ENCODE peak calls at places on chromosomes 1 and 21, in five cellular contexts. H, S, Q, L and G are unnamed samples.

GRCh38 chr1:236425031-236425663 is 31.1 kb downstream of the EDARADD start:
- DNase-seq in H (peak), S (no peak), Q (no peak), L (no peak), G (no peak)

GRCh38 chr1:109625176-109625575 is 5.5 kb downstream of the AMPD2 start:
- DNase-seq in H (no peak), S (no peak), Q (no peak), L (no peak), G (no peak)

GRCh38 chr1:219092206-219092605 is 81.5 kb upstream of the LYPLAL1 start:
- DNase-seq in H (no peak), S (no peak), Q (no peak), L (no peak), G (no peak)

GRCh38 chr1:226457307-226457712 is 49.4 kb upstream of the PARP1 start:
- DNase-seq in H (no peak), S (no peak), Q (no peak), L (no peak), G (no peak)

GRCh38 chr1:234750922-234751595 is 141.1 kb upstream of the IRF2BP2 start:
- DNase-seq in H (no peak), S (peak), Q (no peak), L (peak), G (no peak)

GRCh38 chr1:229107972-229108371 is 162.9 kb upstream of the RAB4A start:
- DNase-seq in H (no peak), S (no peak), Q (no peak), L (no peak), G (no peak)

GRCh38 chr1:83606416-83606955 is 392.4 kb downstream of the TTLL7 start:
- DNase-seq in H (no peak), S (no peak), Q (no peak), L (no peak), G (no peak)

GRCh38 chr1:53458634-53459033 is 565 bp upstream of the DMRTB1 start:
- DNase-seq in H (no peak), S (no peak), Q (no peak), L (no peak), G (no peak)

GRCh38 chr1:82628887-82629286 is 828.2 kb downstream of the ADGRL2 start:
- DNase-seq in H (no peak), S (no peak), Q (no peak), L (no peak), G (no peak)

GRCh38 chr1:8818325-8818775 is 910 bp upstream of the RERE start:
- DNase-seq in H (no peak), S (peak), Q (peak), L (peak), G (no peak)

GRCh38 chr1:174953170-174953569 is 46.6 kb upstream of the CACYBP start:
- DNase-seq in H (no peak), S (no peak), Q (no peak), L (no peak), G (no peak)

GRCh38 chr1:150256549-150257341 is 829 bp upstream of the CA14 start:
- DNase-seq in H (no peak), S (no peak), Q (no peak), L (no peak), G (no peak)

GRCh38 chr1:160124709-160125478 is 9.3 kb downstream of the ATP1A2 start:
- DNase-seq in H (peak), S (peak), Q (no peak), L (no peak), G (peak)

GRCh38 chr21:46124083-46124925 is 26.4 kb downstream of the COL6A2 start:
- DNase-seq in H (no peak), S (peak), Q (peak), L (peak), G (no peak)

GRCh38 chr1:107879338-107879737 is 85.6 kb downstream of the VAV3 start:
- DNase-seq in H (no peak), S (no peak), Q (no peak), L (no peak), G (no peak)

GRCh38 chr1:116168277-116169032 is 57.3 kb downstream of the MAB21L3 start:
- DNase-seq in H (peak), S (peak), Q (peak), L (peak), G (peak)

GRCh38 chr1:83900530-83900929 is 98.4 kb downstream of the TTLL7 start:
- DNase-seq in H (no peak), S (no peak), Q (no peak), L (no peak), G (no peak)

GRCh38 chr1:7045897-7046296 is 260.6 kb downstream of the CAMTA1 start:
- DNase-seq in H (no peak), S (no peak), Q (no peak), L (no peak), G (no peak)

GRCh38 chr21:42156690-42157605 is 62.0 kb upstream of the ABCG1 start:
- DNase-seq in H (no peak), S (no peak), Q (peak), L (no peak), G (no peak)

GRCh38 chr1:164635074-164635783 is 76.2 kb downstream of the PBX1 start:
- DNase-seq in H (no peak), S (no peak), Q (no peak), L (no peak), G (no peak)

GRCh38 chr1:24906760-24907490 is 23.2 kb downstream of the RUNX3 start:
- DNase-seq in H (no peak), S (no peak), Q (peak), L (no peak), G (no peak)

GRCh38 chr1:64042331-64043100 is 160.9 kb upstream of the UBE2U start:
- DNase-seq in H (no peak), S (peak), Q (peak), L (peak), G (peak)

GRCh38 chr1:36166938-36167910 is 11.3 kb downstream of the MAP7D1 start:
- DNase-seq in H (no peak), S (no peak), Q (no peak), L (no peak), G (no peak)

GRCh38 chr1:40634901-40635655 is 30.4 kb downstream of the RIMS3 start:
- DNase-seq in H (no peak), S (no peak), Q (no peak), L (no peak), G (no peak)

GRCh38 chr1:221961532-221962292 is 219.8 kb upstream of the DUSP10 start:
- DNase-seq in H (no peak), S (peak), Q (no peak), L (no peak), G (peak)

GRCh38 chr1:233088613-233089012 is 138.2 kb downstream of the NTPCR start:
- DNase-seq in H (no peak), S (no peak), Q (no peak), L (no peak), G (no peak)

GRCh38 chr21:17759546-17760178 is 59.5 kb downstream of the C21orf91 start:
- DNase-seq in H (no peak), S (no peak), Q (no peak), L (no peak), G (no peak)

GRCh38 chr1:26761217-26761616 is 26.5 kb upstream of the PIGV start:
- DNase-seq in H (no peak), S (no peak), Q (no peak), L (no peak), G (no peak)

GRCh38 chr1:22117851-22118250 is 25.0 kb downstream of the WNT4 start:
- DNase-seq in H (no peak), S (no peak), Q (peak), L (peak), G (no peak)

GRCh38 chr21:45949928-45950739 is 31.4 kb upstream of the COL6A1 start:
- DNase-seq in H (no peak), S (no peak), Q (peak), L (no peak), G (no peak)

GRCh38 chr21:32455548-32455947 is 43.0 kb downstream of the EVA1C start:
- DNase-seq in H (no peak), S (no peak), Q (no peak), L (no peak), G (no peak)

DNA sequence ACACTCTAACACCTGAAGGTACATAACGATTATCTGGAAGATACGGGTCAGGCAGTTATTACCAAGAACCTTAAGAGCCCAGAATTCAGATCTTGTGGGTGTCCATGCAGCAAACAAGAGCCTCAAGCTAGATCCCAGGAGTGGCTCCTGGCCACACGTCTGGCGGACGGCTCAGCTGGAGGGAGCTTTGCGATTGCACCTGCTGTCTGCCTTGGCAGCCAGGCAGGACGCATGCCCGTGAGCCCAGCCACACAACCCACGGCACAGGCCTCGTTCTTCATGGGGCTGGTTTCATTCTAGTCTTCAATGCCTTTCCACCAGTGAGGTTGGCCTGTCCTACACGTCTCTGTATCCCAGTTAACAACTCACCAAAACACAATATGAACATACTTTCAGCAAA is 5.7 kb downstream of the CCNL2 start:
- DNase-seq in H (no peak), S (no peak), Q (no peak), L (no peak), G (no peak)
- TF ChIP-seq POLR2A in H (no peak), S (no peak), Q (no peak), L (no peak), G (no peak)

DNA sequence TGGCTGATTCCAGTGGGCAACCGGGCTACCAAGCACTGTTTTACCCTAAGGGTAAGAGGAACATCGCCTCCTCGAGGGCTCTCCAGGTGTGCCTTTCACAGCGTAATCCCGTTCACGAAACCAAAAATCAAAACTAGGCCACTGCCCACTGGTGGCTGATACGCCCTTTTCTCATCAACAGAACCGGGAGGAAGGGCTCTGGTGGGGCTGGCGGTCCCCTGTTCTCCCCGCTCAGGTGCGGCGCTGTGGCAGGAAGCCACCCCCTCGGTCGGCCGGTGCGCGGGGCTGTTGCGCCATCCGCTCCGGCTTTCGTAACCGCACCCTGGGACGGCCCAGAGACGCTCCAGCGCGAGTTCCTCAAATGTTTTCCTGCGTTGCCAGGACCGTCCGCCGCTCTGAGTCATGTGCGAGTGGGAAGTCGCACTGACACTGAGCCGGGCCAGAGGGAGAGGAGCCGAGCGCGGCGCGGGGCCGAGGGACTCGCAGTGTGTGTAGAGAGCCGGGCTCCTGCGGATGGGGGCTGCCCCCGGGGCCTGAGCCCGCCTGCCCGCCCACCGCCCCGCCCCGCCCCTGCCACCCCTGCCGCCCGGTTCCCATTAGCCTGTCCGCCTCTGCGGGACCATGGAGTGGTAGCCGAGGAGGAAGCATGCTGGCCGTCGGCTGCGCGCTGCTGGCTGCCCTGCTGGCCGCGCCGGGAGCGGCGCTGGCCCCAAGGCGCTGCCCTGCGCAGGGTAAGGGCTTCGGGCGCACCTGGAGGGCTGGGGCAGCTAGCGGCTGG is at the start of gene IL6R:
- DNase-seq in H (peak), S (peak), Q (peak), L (peak), G (peak)
- TF ChIP-seq POLR2A in H (peak), S (peak), Q (no peak), L (no peak), G (peak)

GRCh38 chr1:11880181-11880575 is 21.4 kb upstream of the NPPB start:
- DNase-seq in H (no peak), S (no peak), Q (no peak), L (no peak), G (no peak)

GRCh38 chr1:11881749-11882441 is 23.1 kb upstream of the NPPB start:
- DNase-seq in H (no peak), S (no peak), Q (no peak), L (no peak), G (no peak)

GRCh38 chr1:11885922-11886321 is 27.2 kb upstream of the NPPB start:
- DNase-seq in H (no peak), S (no peak), Q (no peak), L (no peak), G (no peak)

GRCh38 chr1:11880911-11881748 is 22.4 kb upstream of the NPPB start:
- DNase-seq in H (no peak), S (no peak), Q (no peak), L (no peak), G (no peak)

DNA sequence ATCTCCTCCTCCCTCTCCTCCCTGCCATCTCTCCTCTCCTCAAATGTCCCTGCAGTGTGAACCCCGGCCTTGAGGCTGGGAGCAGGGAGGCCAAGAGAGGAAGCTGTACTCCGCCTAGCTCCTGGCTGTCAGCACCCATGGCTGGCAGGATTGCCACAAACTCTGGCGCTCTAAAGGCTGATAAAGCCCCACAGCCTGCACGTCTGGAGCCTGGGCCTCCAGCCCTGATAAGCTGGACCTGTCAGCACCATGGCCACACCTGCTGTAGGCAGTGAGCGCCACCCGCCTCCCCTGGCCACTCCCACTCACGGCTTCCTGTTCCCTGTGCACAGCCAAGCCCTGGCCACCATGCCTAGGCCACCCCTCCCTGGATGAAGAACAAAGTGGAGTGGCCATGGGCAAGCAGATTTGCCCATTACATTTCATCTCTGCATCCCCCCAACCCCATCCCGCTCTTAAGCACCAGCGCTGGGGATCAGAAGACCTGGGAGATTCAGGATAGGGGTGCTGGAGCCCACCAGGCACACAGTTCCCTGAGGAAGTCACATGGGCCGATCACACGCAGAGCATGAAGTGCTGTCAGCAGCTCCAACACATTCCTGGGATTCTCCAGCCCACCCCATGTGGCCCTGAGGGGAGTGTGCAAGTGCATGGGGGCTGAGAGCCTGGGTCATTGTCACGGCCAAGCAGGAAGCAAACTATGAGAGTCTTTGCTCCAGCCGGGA is 24.2 kb upstream of the NPPB start:
- DNase-seq in H (no peak), S (peak), Q (no peak), L (peak), G (no peak)
- TF ChIP-seq POLR2A in H (no peak), S (no peak), Q (no peak), L (no peak), G (no peak)

GRCh38 chr1:20551161-20551560 is 1.2 kb upstream of the FAM43B start:
- DNase-seq in H (no peak), S (no peak), Q (no peak), L (no peak), G (no peak)

GRCh38 chr1:20555758-20556120 is 3.4 kb downstream of the FAM43B start:
- DNase-seq in H (no peak), S (no peak), Q (no peak), L (no peak), G (no peak)

GRCh38 chr1:20552728-20553571 is 577 bp downstream of the FAM43B start:
- DNase-seq in H (peak), S (no peak), Q (no peak), L (no peak), G (no peak)

GRCh38 chr1:20555025-20555757 is 2.8 kb downstream of the FAM43B start:
- DNase-seq in H (no peak), S (no peak), Q (no peak), L (no peak), G (no peak)

GRCh38 chr1:20551945-20552727 is at the start of gene FAM43B:
- DNase-seq in H (peak), S (peak), Q (peak), L (no peak), G (no peak)
- TF ChIP-seq POLR2A in H (peak), S (no peak), Q (no peak), L (no peak), G (no peak)

GRCh38 chr1:10057305-10057704 is 24.5 kb downstream of the UBE4B start:
- DNase-seq in H (no peak), S (peak), Q (no peak), L (no peak), G (no peak)

GRCh38 chr1:10061276-10061675 is 28.5 kb downstream of the UBE4B start:
- DNase-seq in H (no peak), S (no peak), Q (no peak), L (no peak), G (no peak)

GRCh38 chr1:10060311-10061100 is 27.7 kb downstream of the UBE4B start:
- DNase-seq in H (no peak), S (no peak), Q (no peak), L (no peak), G (no peak)

GRCh38 chr1:10057744-10058294 is 25.1 kb downstream of the UBE4B start:
- DNase-seq in H (no peak), S (peak), Q (no peak), L (no peak), G (no peak)

DNA sequence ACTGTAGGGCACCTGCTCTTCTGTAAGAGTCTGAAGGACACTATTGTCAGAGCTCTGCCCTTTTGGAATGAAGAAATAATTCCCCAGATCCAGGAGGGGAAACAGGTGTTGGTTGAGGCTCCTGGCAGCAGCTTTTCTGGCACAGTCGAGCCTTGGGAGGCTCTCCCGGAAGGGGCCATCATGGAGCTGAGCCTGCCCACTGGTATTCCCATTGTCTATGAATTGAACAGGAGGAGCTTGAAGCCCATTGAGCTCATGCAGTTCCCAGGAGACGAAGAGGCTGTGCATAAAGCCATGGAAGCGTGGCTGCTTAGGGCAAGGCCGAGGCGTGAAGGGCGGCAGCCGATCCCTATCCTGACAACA is 26.6 kb downstream of the UBE4B start:
- DNase-seq in H (no peak), S (no peak), Q (no peak), L (no peak), G (no peak)
- TF ChIP-seq POLR2A in H (no peak), S (no peak), Q (no peak), L (no peak), G (no peak)

GRCh38 chr1:28886731-28887417 is 27.5 kb upstream of the EPB41 start:
- DNase-seq in H (peak), S (peak), Q (peak), L (peak), G (peak)
- TF ChIP-seq POLR2A in H (no peak), S (peak), Q (no peak), L (no peak), G (no peak)

GRCh38 chr21:34071683-34072082 is 1.7 kb upstream of the MRPS6 start:
- DNase-seq in H (no peak), S (no peak), Q (no peak), L (no peak), G (no peak)

GRCh38 chr21:34074283-34075098 is 1.1 kb downstream of the MRPS6 start:
- DNase-seq in H (no peak), S (no peak), Q (no peak), L (no peak), G (no peak)

GRCh38 chr21:34073749-34074282 is 438 bp downstream of the MRPS6 start:
- DNase-seq in H (no peak), S (no peak), Q (peak), L (peak), G (peak)

GRCh38 chr21:34072145-34073031 is 990 bp upstream of the MRPS6 start:
- DNase-seq in H (no peak), S (peak), Q (peak), L (peak), G (no peak)

DNA sequence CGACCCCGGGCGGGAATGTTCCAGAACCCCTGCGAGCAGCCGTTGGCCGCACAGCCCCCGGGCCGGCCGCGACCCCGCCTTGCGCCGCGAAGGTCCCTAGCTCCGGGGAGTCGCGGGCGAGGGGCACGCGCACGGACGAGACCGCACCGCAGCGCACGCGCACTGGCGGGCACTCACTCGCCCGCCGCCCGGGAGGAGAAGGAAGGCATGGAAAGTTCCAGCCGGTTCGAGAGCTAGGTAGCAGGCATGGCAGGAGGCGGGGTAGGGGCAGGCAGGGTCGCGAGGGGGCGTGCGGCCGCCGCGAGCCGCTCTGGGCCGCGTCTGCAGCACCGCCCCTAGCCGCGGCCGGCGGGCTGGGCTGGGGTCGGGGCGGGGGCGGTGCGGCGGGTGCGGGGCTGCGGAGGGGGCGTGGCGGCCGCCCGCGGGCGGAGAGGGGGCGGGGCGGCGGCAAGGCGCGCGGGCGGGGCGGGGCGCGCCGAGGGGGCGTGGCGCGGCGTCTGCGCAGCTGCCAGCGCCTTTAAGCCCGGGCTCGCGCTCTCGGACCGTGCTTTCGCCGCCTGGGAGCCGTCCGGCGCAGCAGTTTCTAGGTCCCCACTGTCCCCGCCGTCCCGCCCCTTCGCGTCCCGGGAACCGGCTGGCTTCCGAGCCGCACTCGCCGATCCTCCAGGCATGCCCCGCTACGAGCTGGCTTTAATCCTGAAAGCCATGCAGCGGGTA is at the start of the genes MRPS6 and SLC5A3:
- DNase-seq in H (peak), S (peak), Q (peak), L (peak), G (peak)
- TF ChIP-seq POLR2A in H (peak), S (peak), Q (no peak), L (no peak), G (peak)